ENCODE peak calls at places on chromosomes 7 and 10, in five cellular contexts. C, Y, W, V and S are unnamed samples.

GRCh38 chr10:126754966-126755365 is 84.5 kb upstream of the C10orf90 start:
- DNase-seq in V (no peak), C (no peak), Y (no peak), W (no peak), S (no peak)

GRCh38 chr10:35533565-35533964 is 71.6 kb upstream of the GJD4 start:
- DNase-seq in C (no peak), W (peak), V (peak), Y (no peak), S (no peak)

GRCh38 chr7:46764100-46764941 is 817.6 kb downstream of the TNS3 start:
- DNase-seq in W (peak), V (peak), C (no peak), Y (no peak), S (no peak)

GRCh38 chr7:47755248-47755647 is 173.3 kb upstream of the TNS3 start:
- DNase-seq in C (no peak), Y (no peak), W (no peak), V (no peak), S (no peak)

GRCh38 chr7:115356139-115356746 is 434.3 kb downstream of the MDFIC start:
- DNase-seq in Y (no peak), C (peak), V (peak), W (peak), S (no peak)

GRCh38 chr10:71291501-71291900 is 27.6 kb upstream of the SLC29A3 start:
- DNase-seq in V (no peak), C (no peak), Y (no peak), W (no peak), S (no peak)

GRCh38 chr10:126867567-126868365 is 37.5 kb upstream of the DOCK1 start:
- DNase-seq in W (peak), Y (no peak), C (no peak), V (peak), S (no peak)

GRCh38 chr10:71909399-71910083 is 54.7 kb upstream of the CHST3 start:
- DNase-seq in Y (no peak), W (no peak), C (no peak), V (no peak), S (no peak)

GRCh38 chr7:94395141-94396041 is 696 bp downstream of the COL1A2 start:
- DNase-seq in V (peak), W (peak), C (peak), Y (no peak), S (peak)

GRCh38 chr10:71383972-71384687 is 12.6 kb upstream of the CDH23 start:
- DNase-seq in C (peak), W (peak), Y (peak), V (no peak), S (peak)

GRCh38 chr10:51301644-51302043 is 227.4 kb downstream of the PRKG1 start:
- DNase-seq in Y (peak), V (peak), W (peak), C (no peak), S (no peak)

GRCh38 chr7:135100856-135101255 is 47.0 kb upstream of the TMEM140 start:
- DNase-seq in Y (no peak), W (peak), V (peak), C (no peak), S (no peak)

GRCh38 chr7:95691464-95691863 is 80.9 kb upstream of the DYNC1I1 start:
- DNase-seq in V (no peak), C (no peak), W (no peak), Y (no peak), S (no peak)

GRCh38 chr10:74593470-74593869 is 232.9 kb upstream of the KAT6B start:
- DNase-seq in C (no peak), W (peak), Y (no peak), V (peak), S (no peak)

GRCh38 chr7:82413237-82413636 is 30.3 kb downstream of the CACNA2D1 start:
- DNase-seq in Y (no peak), C (no peak), W (peak), V (peak), S (no peak)

GRCh38 chr10:121927361-121927840 is 430 bp downstream of the ATE1 start:
- DNase-seq in Y (peak), W (peak), V (peak), C (peak), S (peak)

GRCh38 chr10:31749981-31750850 is 178.4 kb downstream of the ARHGAP12 start:
- DNase-seq in C (no peak), W (peak), V (peak), Y (peak), S (no peak)

GRCh38 chr10:30562787-30563186 is 66.8 kb downstream of the LYZL2 start:
- DNase-seq in C (no peak), V (no peak), W (peak), Y (no peak), S (peak)

GRCh38 chr7:44287488-44288380 is 37.7 kb downstream of the CAMK2B start:
- DNase-seq in V (no peak), C (no peak), W (no peak), Y (no peak), S (no peak)

GRCh38 chr7:20754001-20754400 is 32.7 kb downstream of the SP8 start:
- DNase-seq in Y (no peak), W (no peak), C (no peak), V (no peak), S (no peak)

GRCh38 chr7:623464-623863 is 103.0 kb upstream of the DNAAF5 start:
- DNase-seq in Y (no peak), W (no peak), C (no peak), V (no peak), S (no peak)

GRCh38 chr7:136056827-136057226 is 79.7 kb upstream of the MTPN start:
- DNase-seq in V (no peak), C (no peak), Y (no peak), W (no peak), S (no peak)

GRCh38 chr7:131072505-131073091 is 255.1 kb upstream of the MKLN1 start:
- DNase-seq in C (no peak), Y (no peak), W (peak), V (peak), S (no peak)